ENCODE peak calls at places on chromosomes 12 and 14, in four cellular contexts. M is GM12878, I is H1, B is HepG2. F is an unnamed sample.

GRCh38 chr12:31773223-31773750 is 44.5 kb upstream of the AMN1 start:
- DNase-seq in M (no peak), I (no peak), B (peak), F (no peak)

GRCh38 chr14:80239631-80240030 is 28.3 kb upstream of the DIO2 start:
- DNase-seq in M (no peak), I (no peak), B (no peak), F (no peak)

GRCh38 chr12:54349658-54350057 is 14.6 kb downstream of the GPR84 start:
- DNase-seq in M (no peak), I (no peak), B (no peak), F (no peak)

GRCh38 chr12:108854453-108855283 is 2.7 kb downstream of the SSH1 start:
- DNase-seq in M (peak), I (no peak), B (no peak), F (no peak)

GRCh38 chr12:77232045-77232444 is 166.7 kb upstream of the E2F7 start:
- DNase-seq in M (no peak), I (no peak), B (no peak), F (no peak)

GRCh38 chr14:29926701-29927595 is 699 bp downstream of the PRKD1 start:
- DNase-seq in M (no peak), I (no peak), B (peak), F (no peak)

GRCh38 chr14:100132161-100132902 is 27.1 kb downstream of the DEGS2 start:
- DNase-seq in M (no peak), I (no peak), B (no peak), F (no peak)

GRCh38 chr14:21543426-21544350 is 17.5 kb upstream of the SALL2 start:
- DNase-seq in M (no peak), I (no peak), B (no peak), F (no peak)

GRCh38 chr12:53054112-53054878 is 4.4 kb downstream of the TNS2 start:
- DNase-seq in M (peak), I (peak), B (peak), F (peak)

GRCh38 chr14:26401170-26401968 is 196.5 kb downstream of the NOVA1 start:
- DNase-seq in M (no peak), I (no peak), B (no peak), F (no peak)

GRCh38 chr12:113322353-113322752 is 12.6 kb downstream of the SLC8B1 start:
- DNase-seq in M (no peak), I (no peak), B (no peak), F (no peak)

GRCh38 chr12:90216815-90217214 is 508.2 kb upstream of the ATP2B1 start:
- DNase-seq in M (no peak), I (no peak), B (no peak), F (no peak)

GRCh38 chr14:104216457-104216856 is 78.1 kb downstream of the KIF26A start:
- DNase-seq in M (no peak), I (no peak), B (no peak), F (no peak)

GRCh38 chr12:56571131-56571530 is 49.5 kb downstream of the RBMS2 start:
- DNase-seq in M (no peak), I (no peak), B (no peak), F (no peak)

GRCh38 chr12:56565510-56566101 is 44.0 kb downstream of the RBMS2 start:
- DNase-seq in M (no peak), I (no peak), B (peak), F (peak)
- TF ChIP-seq CBX5 in M (no peak), I (no peak), B (no peak), F (no peak)

DNA sequence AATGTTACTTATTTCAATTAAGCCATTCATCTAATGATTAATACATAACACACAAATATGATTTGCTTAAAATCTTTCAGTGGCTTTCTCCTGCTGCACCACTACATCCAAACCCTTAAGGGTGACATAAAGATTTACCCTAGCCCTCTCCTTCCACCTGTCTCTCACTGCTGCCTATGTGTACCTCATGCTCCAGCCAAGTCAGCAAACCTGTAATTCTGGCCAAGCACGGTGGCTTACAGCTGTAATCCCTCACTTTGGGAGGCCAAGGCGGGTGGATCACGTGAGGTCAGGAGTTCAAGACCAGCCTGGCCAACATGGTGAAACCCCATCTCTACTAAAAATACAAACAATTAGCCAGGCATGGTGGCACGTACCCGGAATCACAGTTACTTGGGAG is 31.7 kb upstream of the CERS5 start:
- DNase-seq in M (no peak), I (no peak), B (no peak), F (no peak)
- TF ChIP-seq CBX5 in M (no peak), I (no peak), B (no peak), F (no peak)

GRCh38 chr12:116138380-116138779 is 139.1 kb downstream of the MED13L start:
- DNase-seq in M (no peak), I (no peak), B (no peak), F (no peak)

GRCh38 chr12:116136340-116136739 is 141.2 kb downstream of the MED13L start:
- DNase-seq in M (no peak), I (no peak), B (no peak), F (no peak)

GRCh38 chr12:116137318-116137717 is 140.2 kb downstream of the MED13L start:
- DNase-seq in M (no peak), I (no peak), B (no peak), F (no peak)

GRCh38 chr12:116140559-116140958 is 136.9 kb downstream of the MED13L start:
- DNase-seq in M (no peak), I (no peak), B (no peak), F (no peak)

GRCh38 chr12:116138781-116139180 is 138.7 kb downstream of the MED13L start:
- DNase-seq in M (no peak), I (no peak), B (no peak), F (no peak)
- TF ChIP-seq CBX5 in M (no peak), I (no peak), B (no peak), F (no peak)

GRCh38 chr12:129186952-129187351 is 333.7 kb downstream of the GLT1D1 start:
- DNase-seq in M (no peak), I (no peak), B (no peak), F (no peak)
- TF ChIP-seq CBX5 in M (no peak), I (no peak), B (no peak), F (no peak)